ENCODE peak calls at places on chromosomes 2 and 18, in seven cellular contexts. Q is GM12878, E is SK-N-SH, C is K562, Y is H1, F is HCT116, M is HepG2. O is an unnamed sample.

GRCh38 chr2:46367286-46367685 is 70.1 kb downstream of the EPAS1 start:
- DNase-seq in E (no peak), M (no peak), C (no peak), Y (no peak), F (no peak), Q (no peak), O (no peak)

GRCh38 chr2:39642054-39642742 is 23.5 kb upstream of the TMEM178A start:
- DNase-seq in F (peak; percentile 13), E (no peak), M (peak; percentile 80), Y (no peak), C (no peak), Q (no peak), O (no peak)

GRCh38 chr18:41075212-41075611 is 879.8 kb upstream of the PIK3C3 start:
- DNase-seq in Y (no peak), F (no peak), E (no peak), C (no peak), M (no peak), Q (no peak), O (no peak)

GRCh38 chr2:176873403-176873802 is 339.2 kb upstream of the HNRNPA3 start:
- DNase-seq in M (no peak), Y (no peak), C (no peak), E (peak; percentile 8), Q (no peak), F (no peak), O (no peak)

GRCh38 chr2:33395660-33396249 is 80.7 kb upstream of the RASGRP3 start:
- DNase-seq in Q (no peak), F (peak; percentile 28), Y (no peak), M (peak; percentile 18), E (peak; percentile 50), C (peak; percentile 54), O (no peak)

GRCh38 chr2:5521462-5521861 is 170.7 kb upstream of the SOX11 start:
- DNase-seq in F (no peak), Y (no peak), Q (no peak), M (no peak), E (no peak), C (no peak), O (no peak)

GRCh38 chr2:47437287-47437686 is 34.3 kb downstream of the MSH2 start:
- DNase-seq in E (peak; percentile 64), Y (no peak), F (no peak), C (no peak), Q (no peak), M (no peak), O (peak; percentile 32)

GRCh38 chr2:236785611-236786057 is 216.0 kb downstream of the ACKR3 start:
- DNase-seq in C (no peak), F (no peak), E (no peak), Q (no peak), Y (no peak), M (no peak), O (no peak)

GRCh38 chr18:27847412-27847811 is 329.5 kb downstream of the CDH2 start:
- DNase-seq in E (no peak), F (no peak), Y (no peak), Q (no peak), C (no peak), M (no peak), O (peak; percentile 54)

GRCh38 chr2:197399887-197400540 is 34.8 kb downstream of the SF3B1 start:
- DNase-seq in M (no peak), C (no peak), Y (no peak), Q (no peak), E (no peak), F (no peak), O (no peak)

GRCh38 chr18:35917043-35917442 is 55.4 kb upstream of the RMP24 start:
- DNase-seq in Q (no peak), E (no peak), Y (no peak), M (no peak), C (no peak), F (no peak), O (no peak)

GRCh38 chr2:129735576-129735975 is 243.9 kb upstream of the RAB6C start:
- DNase-seq in C (no peak), Q (no peak), E (no peak), M (no peak), Y (no peak), F (no peak), O (no peak)

GRCh38 chr2:235583144-235583543 is 89.3 kb downstream of the AGAP1 start:
- DNase-seq in E (no peak), M (peak; percentile 42), F (no peak), Y (no peak), Q (no peak), C (no peak), O (no peak)

GRCh38 chr2:175600024-175600831 is 401.8 kb downstream of the LNPK start:
- DNase-seq in E (peak; percentile 62), Y (no peak), M (no peak), Q (no peak), C (no peak), F (no peak), O (peak; percentile 22)

GRCh38 chr2:33552758-33553461 is 46.2 kb downstream of the FAM98A start:
- DNase-seq in F (no peak), Q (no peak), E (no peak), Y (no peak), C (no peak), M (peak; percentile 73), O (no peak)

GRCh38 chr2:60416221-60417008 is 137.0 kb downstream of the BCL11A start:
- DNase-seq in F (no peak), Q (no peak), E (no peak), C (no peak), Y (no peak), M (no peak), O (no peak)

GRCh38 chr18:70490008-70490933 is 201.4 kb downstream of the SOCS6 start:
- DNase-seq in C (peak; percentile 34), Q (no peak), M (peak; percentile 32), Y (no peak), F (peak; percentile 48), E (peak; percentile 47), O (peak; percentile 62)

GRCh38 chr18:49340446-49340845 is 120.0 kb downstream of the DYM start:
- DNase-seq in Y (no peak), C (no peak), M (no peak), Q (no peak), E (no peak), F (no peak), O (no peak)

GRCh38 chr2:169928463-169928864 is 101.2 kb downstream of the UBR3 start:
- DNase-seq in M (peak; percentile 48), Q (no peak), E (peak; percentile 29), F (peak; percentile 28), Y (no peak), C (peak; percentile 28), O (no peak)

GRCh38 chr18:70936160-70936559 is 647.3 kb downstream of the SOCS6 start:
- DNase-seq in Q (no peak), F (no peak), E (no peak), C (no peak), Y (no peak), M (no peak), O (peak; percentile 1)

GRCh38 chr18:58541137-58541788 is 87.6 kb downstream of the ALPK2 start:
- DNase-seq in F (peak; percentile 74), C (peak; percentile 11), Q (no peak), M (no peak), E (no peak), Y (peak; percentile 23), O (no peak)

GRCh38 chr18:50560681-50561629 is 1.1 kb downstream of the MAPK4 start:
- DNase-seq in E (peak; percentile 68), Q (no peak), Y (no peak), M (no peak), C (no peak), F (no peak), O (no peak)

GRCh38 chr2:236991874-236992273 is 93.8 kb upstream of the COPS8 start:
- DNase-seq in M (no peak), Y (no peak), E (no peak), C (no peak), F (no peak), Q (no peak), O (no peak)

GRCh38 chr2:121210691-121211090 is 74.3 kb downstream of the TFCP2L1 start:
- DNase-seq in F (peak; percentile 47), C (no peak), M (no peak), E (no peak), Y (no peak), Q (no peak), O (no peak)

GRCh38 chr18:36265035-36265434 is 32.5 kb upstream of the FHOD3 start:
- DNase-seq in Q (no peak), M (no peak), E (no peak), F (no peak), Y (no peak), C (no peak), O (no peak)

GRCh38 chr2:101558740-101559508 is 84.0 kb upstream of the RFX8 start:
- DNase-seq in Y (no peak), Q (no peak), E (no peak), C (no peak), M (peak; percentile 77), F (no peak), O (no peak)

GRCh38 chr2:216516730-216517350 is 18.2 kb downstream of the RPL37A start:
- DNase-seq in E (peak; percentile 63), C (peak; percentile 46), F (peak; percentile 35), Y (no peak), M (no peak), Q (no peak), O (peak; percentile 62)
- TF ChIP-seq JUND in E (no peak), C (no peak), F (no peak), Y (no peak), M (no peak), Q (no peak), O (no peak)

DNA sequence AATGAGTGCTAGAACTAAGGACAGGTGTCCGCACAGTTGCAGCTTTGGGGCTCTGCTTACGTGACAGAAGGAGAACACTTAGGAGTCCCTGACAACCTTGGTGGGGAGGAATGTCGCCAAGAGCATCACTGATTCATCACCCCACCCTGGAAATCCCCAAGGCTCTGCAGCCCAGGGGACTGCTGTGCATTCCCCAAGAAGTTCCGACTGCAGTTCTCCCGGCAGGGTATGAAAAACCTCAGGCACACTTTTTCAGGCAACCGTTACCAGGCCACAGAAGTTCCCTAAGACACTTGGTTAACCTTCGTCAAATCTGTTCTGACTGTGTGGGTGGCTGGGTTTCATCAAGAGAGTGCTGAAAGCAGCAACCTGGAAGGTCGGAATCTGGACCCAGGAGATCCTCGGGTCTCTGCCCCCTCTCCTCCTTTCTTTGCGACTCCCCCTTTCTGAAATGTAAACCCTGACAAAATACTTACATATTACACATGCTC is 192.1 kb upstream of the CXCR4 start:
- DNase-seq in C (no peak), Q (peak; percentile 50), Y (no peak), F (no peak), E (no peak), M (no peak), O (no peak)
- TF ChIP-seq JUND in C (no peak), Q (no peak), Y (no peak), F (no peak), E (no peak), M (no peak), O (no peak)

GRCh38 chr2:109162999-109163398 is 34.0 kb downstream of the SH3RF3 start:
- DNase-seq in C (no peak), Y (no peak), Q (no peak), E (no peak), M (no peak), F (no peak), O (no peak)
- TF ChIP-seq JUND in C (no peak), Y (no peak), Q (no peak), E (no peak), M (no peak), F (no peak), O (no peak)

DNA sequence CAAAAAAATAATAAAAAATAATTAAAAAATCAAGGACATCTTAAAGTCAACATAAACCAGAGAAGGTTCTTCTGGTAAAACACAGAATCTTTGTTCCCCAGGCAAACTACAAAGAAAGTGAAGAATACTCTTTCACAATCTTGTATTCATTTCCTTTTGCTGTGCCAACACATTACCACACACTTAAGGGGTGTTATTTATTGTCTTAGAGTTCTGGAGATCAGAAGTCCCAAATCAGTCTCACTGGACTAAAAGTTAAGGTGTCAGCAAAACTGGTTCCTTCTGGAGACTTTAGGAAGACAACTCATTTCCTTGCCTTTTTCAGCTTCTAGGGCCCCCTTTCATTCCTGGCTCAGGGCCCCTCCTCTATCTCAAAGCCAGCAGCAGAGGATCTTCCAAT is 12.2 kb upstream of the CAB39 start:
- DNase-seq in E (no peak), M (no peak), Q (no peak), Y (no peak), C (no peak), F (no peak), O (no peak)
- TF ChIP-seq JUND in E (no peak), M (no peak), Q (no peak), Y (no peak), C (no peak), F (no peak), O (no peak)

O was measured in T47D.